ENCODE peak calls at places on chromosomes 13 and 19, in eight cellular contexts. S is cardiac fibroblast; L is transverse colon; R is OCI-LY7; D is amniotic stem cell; O is MCF 10A; A is activated CD4-positive, alpha-beta T cell treated with anti-CD3 and anti-CD28 coated beads, Interleukin-2, amount 10 ng/mL, durations not matched to agents 7 days and 5 days; I is T follicular helper cell. B is an unnamed sample.

GRCh38 chr19:48741222-48741999 is 1.0 kb upstream of the RASIP1 start:
- DNase-seq in O (peak), D (no peak), L (peak), A (no peak), S (no peak), R (peak), I (no peak), B (no peak)

GRCh38 chr19:38993271-38993670 is 17.7 kb upstream of the FBXO17 start:
- DNase-seq in O (peak), I (no peak), S (peak), A (no peak), R (no peak), L (no peak), D (peak), B (no peak)

GRCh38 chr19:34269489-34269888 is 15.1 kb downstream of the GARRE1 start:
- DNase-seq in O (no peak), A (no peak), R (peak), S (no peak), I (no peak), L (no peak), D (no peak), B (no peak)

GRCh38 chr19:611506-611869 is 21.8 kb downstream of the HCN2 start:
- DNase-seq in L (no peak), R (no peak), S (peak), O (peak), A (peak), I (peak), D (peak), B (no peak)

GRCh38 chr19:51830263-51830662 is 35.3 kb downstream of the FPR3 start:
- DNase-seq in A (no peak), I (no peak), O (no peak), L (no peak), R (peak), D (no peak), S (peak), B (no peak)

GRCh38 chr13:51501592-51502205 is 48.9 kb upstream of the INTS6 start:
- DNase-seq in L (no peak), R (no peak), D (no peak), S (peak), O (peak), I (no peak), A (no peak), B (no peak)

GRCh38 chr19:37966211-37967072 is 59.4 kb downstream of the SIPA1L3 start:
- DNase-seq in O (peak), R (no peak), A (no peak), L (no peak), D (no peak), I (no peak), S (no peak), B (no peak)

GRCh38 chr19:679418-680286 is 3.5 kb downstream of the FSTL3 start:
- DNase-seq in O (peak), R (peak), L (peak), D (peak), S (peak), A (peak), I (no peak), B (peak)

GRCh38 chr19:46714523-46715106 is 2.3 kb downstream of the PRKD2 start:
- DNase-seq in O (no peak), D (no peak), L (no peak), I (peak), R (peak), A (peak), S (no peak), B (peak)

GRCh38 chr19:33448159-33448516 is 73.5 kb downstream of the PEPD start:
- DNase-seq in O (no peak), D (no peak), A (no peak), L (no peak), I (no peak), S (no peak), R (no peak), B (no peak)

GRCh38 chr13:77291779-77292178 is 35.1 kb downstream of the MYCBP2 start:
- DNase-seq in R (no peak), A (no peak), O (no peak), I (no peak), D (no peak), L (no peak), S (no peak), B (no peak)

GRCh38 chr19:9323557-9323918 is 441 bp upstream of the ZNF559 start:
- DNase-seq in I (no peak), A (peak), S (peak), R (peak), O (no peak), L (peak), D (no peak), B (no peak)

GRCh38 chr13:102170295-102170694 is 231.6 kb downstream of the FGF14 start:
- DNase-seq in D (no peak), A (no peak), L (no peak), O (no peak), R (no peak), I (no peak), S (no peak), B (no peak)

GRCh38 chr19:54444737-54445136 is 4.3 kb upstream of the LENG8 start:
- DNase-seq in I (no peak), A (no peak), R (no peak), D (no peak), L (peak), S (no peak), O (no peak), B (no peak)

GRCh38 chr13:51585234-51585672 is 991 bp downstream of the WDFY2 start:
- DNase-seq in D (no peak), A (no peak), I (no peak), S (peak), L (no peak), R (peak), O (no peak), B (peak)

GRCh38 chr13:93262729-93263128 is 36.1 kb downstream of the GPC6 start:
- DNase-seq in L (no peak), O (peak), A (no peak), S (no peak), D (no peak), I (no peak), R (no peak), B (no peak)

GRCh38 chr19:3184847-3185481 is 766 bp upstream of the NCLN start:
- DNase-seq in A (peak), I (peak), O (no peak), D (peak), S (peak), R (peak), L (peak), B (no peak)

GRCh38 chr13:98918771-98919170 is 59.1 kb downstream of the DOCK9 start:
- DNase-seq in R (peak), L (no peak), D (no peak), I (no peak), S (no peak), A (peak), O (no peak), B (peak)

GRCh38 chr19:1718382-1719315 is 34.7 kb upstream of the ONECUT3 start:
- DNase-seq in R (no peak), A (no peak), D (no peak), S (no peak), I (no peak), O (no peak), L (no peak), B (no peak)

GRCh38 chr19:11797491-11797890 is 832 bp upstream of the ZNF491 start:
- DNase-seq in O (peak), A (peak), I (peak), S (peak), D (peak), L (peak), R (peak), B (peak)

GRCh38 chr19:6161271-6161850 is 25.9 kb downstream of the ACSBG2 start:
- DNase-seq in A (peak), R (peak), O (peak), S (no peak), I (peak), D (no peak), L (peak), B (peak)

GRCh38 chr19:799076-799881 is 2.0 kb downstream of the PTBP1 start:
- DNase-seq in S (peak), O (peak), A (peak), L (peak), I (no peak), D (no peak), R (peak), B (no peak)

GRCh38 chr13:75812751-75813181 is 176.6 kb downstream of the LMO7 start:
- DNase-seq in S (peak), I (no peak), A (no peak), D (no peak), L (no peak), R (no peak), O (no peak), B (no peak)

GRCh38 chr19:47762615-47763308 is 15.7 kb upstream of the SELENOW start:
- DNase-seq in S (peak), I (no peak), D (no peak), L (no peak), A (no peak), R (no peak), O (no peak), B (no peak)

GRCh38 chr13:114017028-114017630 is 43.3 kb upstream of the C13orf46 start:
- DNase-seq in O (peak), R (no peak), D (no peak), I (no peak), L (no peak), S (peak), A (no peak), B (no peak)

GRCh38 chr13:61247149-61247936 is 168.3 kb downstream of the PCDH20 start:
- DNase-seq in O (no peak), S (no peak), A (no peak), L (no peak), R (no peak), D (no peak), I (no peak), B (no peak)

GRCh38 chr19:55113570-55114039 is 3.8 kb downstream of the PPP1R12C start:
- DNase-seq in L (peak), A (no peak), S (peak), I (no peak), D (peak), R (peak), O (no peak), B (no peak)

GRCh38 chr19:17762505-17763229 is 11.4 kb downstream of the FCHO1 start:
- DNase-seq in S (peak), L (peak), R (peak), I (no peak), D (no peak), O (peak), A (no peak), B (no peak)

GRCh38 chr13:111905609-111905945 is 161.4 kb upstream of the SOX1 start:
- DNase-seq in S (no peak), A (no peak), D (no peak), R (no peak), I (no peak), O (no peak), L (no peak), B (no peak)

GRCh38 chr13:94433055-94433947 is 46.2 kb downstream of the DCT start:
- DNase-seq in A (no peak), L (peak), O (no peak), S (peak), R (no peak), D (no peak), I (no peak), B (peak)

B was measured in naive B cell.